ENCODE peak calls at places on chromosomes 7 and 10, in seven cellular contexts. One of them, this sample, is unnamed.

GRCh38 chr10:89299031-89299430 is 2.8 kb upstream of the IFIT2 start:
- DNase-seq in heart right ventricle: no peak
- DNase-seq in neural progenitor cell: no peak
- DNase-seq in ascending aorta: no peak
- DNase-seq in HCT116: no peak
- DNase-seq in Panc1: no peak
- DNase-seq in Peyer's patch: no peak
- DNase-seq in this sample: no peak

GRCh38 chr10:48627984-48628609 is 23.2 kb upstream of the ARHGAP22 start:
- DNase-seq in Panc1: no peak
- DNase-seq in HCT116: no peak
- DNase-seq in Peyer's patch: no peak
- DNase-seq in heart right ventricle: no peak
- DNase-seq in neural progenitor cell: no peak
- DNase-seq in ascending aorta: no peak
- DNase-seq in this sample: no peak

GRCh38 chr10:122450336-122450990 is 4.0 kb upstream of the ARMS2 start:
- DNase-seq in neural progenitor cell: no peak
- DNase-seq in HCT116: no peak
- DNase-seq in ascending aorta: no peak
- DNase-seq in Panc1: no peak
- DNase-seq in heart right ventricle: no peak
- DNase-seq in Peyer's patch: no peak
- DNase-seq in this sample: no peak

GRCh38 chr7:8277394-8277982 is 15.5 kb upstream of the ICA1 start:
- DNase-seq in HCT116: no peak
- DNase-seq in heart right ventricle: no peak
- DNase-seq in ascending aorta: no peak
- DNase-seq in neural progenitor cell: peak; percentile 48
- DNase-seq in Peyer's patch: no peak
- DNase-seq in Panc1: peak; percentile 24
- DNase-seq in this sample: peak; percentile 66

GRCh38 chr10:43849551-43849950 is 200.9 kb upstream of the ZNF32 start:
- DNase-seq in Peyer's patch: no peak
- DNase-seq in Panc1: no peak
- DNase-seq in HCT116: no peak
- DNase-seq in heart right ventricle: no peak
- DNase-seq in neural progenitor cell: no peak
- DNase-seq in ascending aorta: no peak
- DNase-seq in this sample: no peak

GRCh38 chr10:126423779-126424491 is 35.7 kb upstream of the ADAM12 start:
- DNase-seq in neural progenitor cell: no peak
- DNase-seq in heart right ventricle: no peak
- DNase-seq in Peyer's patch: no peak
- DNase-seq in HCT116: no peak
- DNase-seq in Panc1: no peak
- DNase-seq in ascending aorta: no peak
- DNase-seq in this sample: no peak

GRCh38 chr7:70132802-70133201 is 534.5 kb downstream of the AUTS2 start:
- DNase-seq in ascending aorta: no peak
- DNase-seq in neural progenitor cell: no peak
- DNase-seq in HCT116: no peak
- DNase-seq in Peyer's patch: no peak
- DNase-seq in Panc1: no peak
- DNase-seq in heart right ventricle: no peak
- DNase-seq in this sample: no peak

GRCh38 chr10:128263891-128264688 is 137.9 kb upstream of the MKI67 start:
- DNase-seq in Panc1: peak; percentile 25
- DNase-seq in Peyer's patch: peak; percentile 17
- DNase-seq in ascending aorta: no peak
- DNase-seq in neural progenitor cell: peak; percentile 82
- DNase-seq in HCT116: peak; percentile 58
- DNase-seq in heart right ventricle: peak; percentile 66
- DNase-seq in this sample: peak; percentile 63

GRCh38 chr7:74031403-74032190 is 3.6 kb downstream of the ELN start:
- DNase-seq in heart right ventricle: no peak
- DNase-seq in Panc1: no peak
- DNase-seq in neural progenitor cell: no peak
- DNase-seq in ascending aorta: no peak
- DNase-seq in Peyer's patch: no peak
- DNase-seq in HCT116: no peak
- DNase-seq in this sample: no peak

GRCh38 chr7:150631084-150631824 is 931 bp downstream of the GIMAP6 start:
- DNase-seq in ascending aorta: no peak
- DNase-seq in Panc1: no peak
- DNase-seq in HCT116: no peak
- DNase-seq in heart right ventricle: peak; percentile 66
- DNase-seq in neural progenitor cell: no peak
- DNase-seq in Peyer's patch: peak; percentile 36
- DNase-seq in this sample: no peak

GRCh38 chr10:19651549-19651948 is 164.7 kb upstream of the PLXDC2 start:
- DNase-seq in HCT116: no peak
- DNase-seq in ascending aorta: no peak
- DNase-seq in heart right ventricle: no peak
- DNase-seq in neural progenitor cell: no peak
- DNase-seq in Peyer's patch: no peak
- DNase-seq in Panc1: no peak
- DNase-seq in this sample: no peak

GRCh38 chr10:117488004-117488403 is 54.5 kb upstream of the EMX2 start:
- DNase-seq in HCT116: no peak
- DNase-seq in neural progenitor cell: no peak
- DNase-seq in Peyer's patch: no peak
- DNase-seq in heart right ventricle: no peak
- DNase-seq in Panc1: no peak
- DNase-seq in ascending aorta: no peak
- DNase-seq in this sample: no peak
- H3K36me3 ChIP-seq in HCT116: no peaks in the 10 kb centered on the region
- H3K36me3 ChIP-seq in neural progenitor cell: no peaks in the 10 kb centered on the region
- H3K36me3 ChIP-seq in Peyer's patch: no peaks in the 10 kb centered on the region
- H3K36me3 ChIP-seq in heart right ventricle: no peaks in the 10 kb centered on the region
- H3K36me3 ChIP-seq in Panc1: no peaks in the 10 kb centered on the region
- H3K36me3 ChIP-seq in ascending aorta: no peaks in the 10 kb centered on the region
- H3K36me3 ChIP-seq in this sample: no peaks in the 10 kb centered on the region

GRCh38 chr10:76149602-76150138 is 718.2 kb downstream of the LRMDA start:
- DNase-seq in heart right ventricle: no peak
- DNase-seq in Panc1: no peak
- DNase-seq in ascending aorta: no peak
- DNase-seq in Peyer's patch: no peak
- DNase-seq in HCT116: no peak
- DNase-seq in neural progenitor cell: no peak
- DNase-seq in this sample: peak; percentile 43

GRCh38 chr10:76150886-76151288 is 719.5 kb downstream of the LRMDA start:
- DNase-seq in Peyer's patch: no peak
- DNase-seq in ascending aorta: no peak
- DNase-seq in Panc1: no peak
- DNase-seq in HCT116: no peak
- DNase-seq in heart right ventricle: no peak
- DNase-seq in neural progenitor cell: no peak
- DNase-seq in this sample: peak; percentile 3

GRCh38 chr10:76149182-76149581 is 717.8 kb downstream of the LRMDA start:
- DNase-seq in HCT116: no peak
- DNase-seq in Peyer's patch: no peak
- DNase-seq in heart right ventricle: no peak
- DNase-seq in neural progenitor cell: no peak
- DNase-seq in Panc1: no peak
- DNase-seq in ascending aorta: no peak
- DNase-seq in this sample: no peak

GRCh38 chr10:76152186-76152585 is 720.8 kb downstream of the LRMDA start:
- DNase-seq in Panc1: no peak
- DNase-seq in HCT116: no peak
- DNase-seq in Peyer's patch: no peak
- DNase-seq in heart right ventricle: no peak
- DNase-seq in ascending aorta: no peak
- DNase-seq in neural progenitor cell: no peak
- DNase-seq in this sample: no peak

DNA sequence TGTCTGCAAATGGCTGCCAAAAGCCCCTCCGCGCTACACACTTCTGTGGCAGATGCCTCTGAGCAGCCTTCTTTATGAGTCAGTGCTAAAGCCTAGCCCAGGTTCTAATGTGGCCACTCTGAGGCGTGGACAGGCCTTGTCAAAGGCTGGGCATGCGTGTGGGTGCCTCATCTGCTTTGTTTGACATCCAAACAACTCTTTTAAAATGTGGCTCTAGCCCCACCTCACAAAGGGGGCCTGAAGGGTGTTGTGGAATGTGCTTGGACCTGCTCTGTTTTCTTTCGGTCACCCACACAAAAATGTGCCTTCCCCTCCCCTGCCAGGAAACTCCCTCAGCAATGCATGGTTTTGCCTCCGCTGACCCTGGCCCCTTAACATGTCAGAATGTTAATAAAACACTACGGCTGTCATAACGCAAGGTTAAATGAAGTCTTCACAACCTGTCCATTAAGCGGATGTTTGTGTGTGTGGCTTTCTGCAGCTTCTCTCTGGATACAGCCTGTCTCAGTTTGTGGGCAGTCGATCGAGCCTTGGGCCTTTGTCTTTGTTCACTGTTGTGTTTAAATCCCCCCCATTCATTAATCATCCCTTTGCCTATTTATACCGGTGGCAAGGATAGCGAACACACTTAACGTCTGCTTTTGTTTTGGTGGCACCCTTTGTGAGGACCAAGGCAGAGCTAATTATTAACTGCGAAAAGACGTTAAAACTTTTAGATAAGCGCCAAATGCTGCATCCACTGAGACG is 718.9 kb downstream of the LRMDA start:
- DNase-seq in HCT116: no peak
- DNase-seq in Panc1: no peak
- DNase-seq in neural progenitor cell: peak; percentile 89
- DNase-seq in Peyer's patch: no peak
- DNase-seq in ascending aorta: no peak
- DNase-seq in heart right ventricle: no peak
- DNase-seq in this sample: peak; percentile 23
- H3K4me3 ChIP-seq in HCT116: no peak overlapping the region
- H3K4me3 ChIP-seq in Panc1: no peak overlapping the region
- H3K4me3 ChIP-seq in neural progenitor cell: peak overlapping the region; percentile 23
- H3K4me3 ChIP-seq in Peyer's patch: no peak overlapping the region
- H3K4me3 ChIP-seq in ascending aorta: no peak overlapping the region
- H3K4me3 ChIP-seq in heart right ventricle: no peak overlapping the region
- H3K4me3 ChIP-seq in this sample: no peak overlapping the region

GRCh38 chr7:143265017-143265693 is 1.9 kb downstream of the GSTK1 start:
- DNase-seq in ascending aorta: no peak
- DNase-seq in HCT116: no peak
- DNase-seq in Panc1: no peak
- DNase-seq in heart right ventricle: peak; percentile 25
- DNase-seq in neural progenitor cell: no peak
- DNase-seq in Peyer's patch: no peak
- DNase-seq in this sample: no peak

GRCh38 chr7:143271240-143271639 is 8.0 kb downstream of the GSTK1 start:
- DNase-seq in neural progenitor cell: no peak
- DNase-seq in HCT116: no peak
- DNase-seq in Panc1: no peak
- DNase-seq in ascending aorta: no peak
- DNase-seq in heart right ventricle: no peak
- DNase-seq in Peyer's patch: no peak
- DNase-seq in this sample: no peak

GRCh38 chr7:143263266-143264195 is at the start of gene GSTK1:
- DNase-seq in HCT116: peak; percentile 32
- DNase-seq in Peyer's patch: peak; percentile 82
- DNase-seq in heart right ventricle: peak; percentile 89
- DNase-seq in neural progenitor cell: peak; percentile 79
- DNase-seq in Panc1: no peak
- DNase-seq in ascending aorta: peak; percentile 33
- DNase-seq in this sample: peak; percentile 87

GRCh38 chr7:143272871-143273270 is 9.6 kb downstream of the GSTK1 start:
- DNase-seq in heart right ventricle: no peak
- DNase-seq in HCT116: no peak
- DNase-seq in neural progenitor cell: no peak
- DNase-seq in ascending aorta: no peak
- DNase-seq in Panc1: no peak
- DNase-seq in Peyer's patch: no peak
- DNase-seq in this sample: no peak

DNA sequence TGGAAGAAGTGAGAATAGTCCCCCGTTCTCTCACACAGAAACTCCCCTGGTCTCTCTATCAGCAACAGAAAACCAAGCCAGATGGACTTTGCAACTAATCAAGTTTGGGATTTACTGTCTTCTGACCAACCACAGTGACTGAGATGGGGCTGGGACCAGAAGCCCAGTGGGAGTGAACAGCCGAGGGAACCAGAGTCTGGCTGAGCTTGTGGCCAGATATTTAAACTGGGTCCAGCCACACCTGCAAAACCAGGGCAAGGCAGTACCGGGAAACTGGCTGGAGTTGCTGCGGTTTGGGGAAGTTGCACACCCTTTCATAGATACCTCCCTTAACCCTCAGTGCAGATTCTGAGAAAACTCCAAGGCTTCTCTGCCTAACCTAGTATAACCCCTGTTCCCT is 6.0 kb downstream of the GSTK1 start:
- DNase-seq in Panc1: no peak
- DNase-seq in neural progenitor cell: no peak
- DNase-seq in heart right ventricle: no peak
- DNase-seq in HCT116: no peak
- DNase-seq in Peyer's patch: no peak
- DNase-seq in ascending aorta: no peak
- DNase-seq in this sample: no peak
- H3K36me3 ChIP-seq in Panc1: peaks cover 2% of the 10 kb centered on the region
- H3K36me3 ChIP-seq in neural progenitor cell: no peaks in the 10 kb centered on the region
- H3K36me3 ChIP-seq in heart right ventricle: peaks cover 53% of the 10 kb centered on the region
- H3K36me3 ChIP-seq in HCT116: peaks cover 10% of the 10 kb centered on the region
- H3K36me3 ChIP-seq in Peyer's patch: no peaks in the 10 kb centered on the region
- H3K36me3 ChIP-seq in ascending aorta: peaks cover 19% of the 10 kb centered on the region
- H3K36me3 ChIP-seq in this sample: peaks cover 2% of the 10 kb centered on the region

DNA sequence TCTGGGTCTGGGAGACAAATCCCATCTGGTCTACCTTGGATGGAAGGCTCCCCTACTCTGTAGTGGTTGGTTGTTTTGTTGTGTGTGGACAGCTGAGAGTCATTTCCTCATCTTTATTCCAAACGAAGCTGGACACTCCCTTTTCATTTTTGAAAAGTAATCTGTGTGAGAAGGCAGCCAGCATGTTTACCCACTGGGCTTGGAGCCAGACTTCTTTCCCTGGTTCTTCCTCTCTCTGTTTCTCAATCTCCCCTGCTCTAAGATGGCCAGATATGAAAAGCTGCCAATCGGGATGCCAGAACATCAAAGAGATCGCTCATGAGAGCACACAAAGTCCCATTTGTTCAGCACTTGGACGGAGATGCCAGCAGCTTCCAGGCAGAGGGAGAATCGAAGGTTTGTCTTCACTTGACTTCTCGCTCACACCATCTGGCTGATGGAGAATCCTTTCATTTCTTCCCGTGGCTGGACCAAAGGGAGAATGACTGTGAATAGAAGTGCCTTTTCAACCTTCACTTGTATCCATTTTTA is 108.2 kb upstream of the AGR3 start:
- DNase-seq in Peyer's patch: peak; percentile 17
- DNase-seq in Panc1: peak; percentile 69
- DNase-seq in ascending aorta: no peak
- DNase-seq in neural progenitor cell: no peak
- DNase-seq in HCT116: peak; percentile 75
- DNase-seq in heart right ventricle: peak; percentile 10
- DNase-seq in this sample: no peak
- H3K4me3 ChIP-seq in Peyer's patch: peak overlapping the region; percentile 18
- H3K4me3 ChIP-seq in Panc1: peak overlapping the region; percentile 62
- H3K4me3 ChIP-seq in ascending aorta: peak overlapping the region; percentile 36
- H3K4me3 ChIP-seq in neural progenitor cell: no peak overlapping the region
- H3K4me3 ChIP-seq in HCT116: peak overlapping the region; percentile 32
- H3K4me3 ChIP-seq in heart right ventricle: no peak overlapping the region
- H3K4me3 ChIP-seq in this sample: no peak overlapping the region

GRCh38 chr7:6384327-6384726 is 63.4 kb downstream of the DAGLB start:
- DNase-seq in heart right ventricle: no peak
- DNase-seq in Panc1: no peak
- DNase-seq in Peyer's patch: no peak
- DNase-seq in neural progenitor cell: no peak
- DNase-seq in HCT116: no peak
- DNase-seq in ascending aorta: no peak
- DNase-seq in this sample: no peak
- H3K36me3 ChIP-seq in heart right ventricle: peaks cover 21% of the 10 kb centered on the region
- H3K36me3 ChIP-seq in Panc1: no peaks in the 10 kb centered on the region
- H3K36me3 ChIP-seq in Peyer's patch: no peaks in the 10 kb centered on the region
- H3K36me3 ChIP-seq in neural progenitor cell: no peaks in the 10 kb centered on the region
- H3K36me3 ChIP-seq in HCT116: peaks cover 24% of the 10 kb centered on the region
- H3K36me3 ChIP-seq in ascending aorta: peaks cover 6% of the 10 kb centered on the region
- H3K36me3 ChIP-seq in this sample: peaks cover 9% of the 10 kb centered on the region